ENCODE peak calls at places on chromosome 10, in eight cellular contexts. C, F, J, E, T, L, Z and H are unnamed samples.

GRCh38 chr10:43252785-43253341 is 14.0 kb downstream of the RASGEF1A start:
- DNase-seq in C (no peak), F (no peak), J (no peak), E (no peak), T (no peak), L (no peak), Z (no peak), H (peak)

GRCh38 chr10:117768333-117769045 is 225.9 kb downstream of the EMX2 start:
- DNase-seq in C (no peak), F (no peak), J (no peak), E (no peak), T (no peak), L (no peak), Z (no peak), H (no peak)

GRCh38 chr10:44962870-44963738 is 3.5 kb downstream of the RASSF4 start:
- DNase-seq in C (no peak), F (peak), J (no peak), E (no peak), T (peak), L (no peak), Z (no peak), H (no peak)

GRCh38 chr10:35041502-35041879 is 48.6 kb downstream of the CUL2 start:
- DNase-seq in C (no peak), F (no peak), J (no peak), E (no peak), T (no peak), L (no peak), Z (peak), H (no peak)

GRCh38 chr10:96334888-96335526 is 23.8 kb downstream of the OPALIN start:
- DNase-seq in C (peak), F (peak), J (peak), E (peak), T (peak), L (peak), Z (no peak), H (peak)

GRCh38 chr10:33982995-33983394 is 648.5 kb upstream of the NRP1 start:
- DNase-seq in C (peak), F (no peak), J (no peak), E (no peak), T (no peak), L (no peak), Z (no peak), H (no peak)

GRCh38 chr10:78470267-78471103 is 436.8 kb downstream of the RPS24 start:
- DNase-seq in C (no peak), F (no peak), J (no peak), E (no peak), T (no peak), L (no peak), Z (no peak), H (no peak)

GRCh38 chr10:44974628-44975431 is 3.8 kb downstream of the DEPP1 start:
- DNase-seq in C (peak), F (peak), J (peak), E (peak), T (peak), L (peak), Z (peak), H (peak)

GRCh38 chr10:118832242-118832651 is 77.5 kb upstream of the CACUL1 start:
- DNase-seq in C (no peak), F (no peak), J (no peak), E (no peak), T (peak), L (no peak), Z (peak), H (peak)

GRCh38 chr10:117216611-117217195 is 19.4 kb downstream of the KCNK18 start:
- DNase-seq in C (peak), F (peak), J (peak), E (peak), T (peak), L (peak), Z (peak), H (peak)

GRCh38 chr10:78813526-78814429 is 255.0 kb upstream of the ZMIZ1 start:
- DNase-seq in C (no peak), F (no peak), J (no peak), E (no peak), T (no peak), L (no peak), Z (no peak), H (no peak)

GRCh38 chr10:127024655-127025054 is 119.4 kb downstream of the DOCK1 start:
- DNase-seq in C (no peak), F (no peak), J (no peak), E (no peak), T (no peak), L (no peak), Z (no peak), H (no peak)

GRCh38 chr10:44982496-44982895 is 3.9 kb upstream of the DEPP1 start:
- DNase-seq in C (no peak), F (no peak), J (no peak), E (no peak), T (no peak), L (no peak), Z (peak), H (no peak)

GRCh38 chr10:126175586-126176258 is 212.6 kb downstream of the ADAM12 start:
- DNase-seq in C (no peak), F (no peak), J (no peak), E (no peak), T (no peak), L (no peak), Z (no peak), H (no peak)

GRCh38 chr10:22442063-22442462 is 96.8 kb downstream of the SPAG6 start:
- DNase-seq in C (no peak), F (no peak), J (no peak), E (no peak), T (no peak), L (no peak), Z (no peak), H (peak)

GRCh38 chr10:21315321-21316220 is 209.9 kb downstream of the SKIDA1 start:
- DNase-seq in C (peak), F (peak), J (peak), E (peak), T (peak), L (peak), Z (peak), H (peak)

GRCh38 chr10:84308481-84309304 is 19.7 kb upstream of the CCSER2 start:
- DNase-seq in C (no peak), F (no peak), J (peak), E (no peak), T (peak), L (no peak), Z (peak), H (peak)

GRCh38 chr10:22681783-22682183 is 32.6 kb downstream of the PIP4K2A start:
- DNase-seq in C (peak), F (no peak), J (peak), E (no peak), T (no peak), L (no peak), Z (no peak), H (no peak)

GRCh38 chr10:133438711-133439273 is 14.4 kb upstream of the SPRN start:
- DNase-seq in C (peak), F (no peak), J (no peak), E (no peak), T (no peak), L (no peak), Z (no peak), H (no peak)
- TF ChIP-seq CTCF in C (peak), F (peak), J (no peak), E (no peak), T (no peak), L (no peak), Z (no peak), H (peak)

GRCh38 chr10:24418532-24418931 is 209.6 kb downstream of the KIAA1217 start:
- DNase-seq in C (no peak), F (no peak), J (no peak), E (no peak), T (no peak), L (no peak), Z (no peak), H (no peak)
- TF ChIP-seq CTCF in C (no peak), F (peak), J (peak), E (no peak), T (no peak), L (no peak), Z (no peak), H (no peak)

GRCh38 chr10:94500063-94500462 is 45.5 kb upstream of the HELLS start:
- DNase-seq in C (peak), F (no peak), J (no peak), E (no peak), T (no peak), L (no peak), Z (no peak), H (peak)
- TF ChIP-seq CTCF in C (no peak), F (peak), J (peak), E (no peak), T (no peak), L (peak), Z (no peak), H (peak)

GRCh38 chr10:131088619-131089018 is 222.9 kb downstream of the TCERG1L start:
- DNase-seq in C (no peak), F (no peak), J (no peak), E (no peak), T (no peak), L (no peak), Z (no peak), H (no peak)
- TF ChIP-seq CTCF in C (no peak), F (no peak), J (no peak), E (no peak), T (no peak), L (no peak), Z (no peak), H (no peak)

GRCh38 chr10:26573674-26574073 is 123.8 kb upstream of the PDSS1 start:
- DNase-seq in C (no peak), F (no peak), J (no peak), E (no peak), T (no peak), L (no peak), Z (no peak), H (no peak)
- TF ChIP-seq CTCF in C (no peak), F (no peak), J (peak), E (no peak), T (no peak), L (no peak), Z (no peak), H (peak)

DNA sequence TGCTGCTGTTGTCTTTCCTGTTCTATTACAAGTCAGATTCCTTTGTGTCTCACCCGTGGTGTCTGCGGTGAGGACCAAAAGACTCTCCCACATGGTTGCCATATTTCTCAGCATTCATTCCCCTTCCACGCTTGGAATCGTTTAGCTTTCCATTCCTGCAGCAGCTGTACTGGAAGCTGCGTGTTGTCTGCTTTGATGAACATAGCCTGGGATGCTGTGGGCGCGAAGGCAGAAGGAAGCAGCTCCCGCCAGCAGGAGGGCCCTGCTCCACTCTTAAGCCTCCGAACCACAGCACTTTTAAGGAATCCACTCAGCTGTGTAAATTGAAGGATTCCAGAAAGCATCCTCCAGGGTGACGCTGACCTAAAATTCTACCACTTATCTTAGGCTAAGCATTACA is 303.6 kb upstream of the PITRM1 start:
- DNase-seq in C (no peak), F (no peak), J (no peak), E (no peak), T (no peak), L (no peak), Z (no peak), H (no peak)
- TF ChIP-seq CTCF in C (no peak), F (no peak), J (no peak), E (no peak), T (peak), L (no peak), Z (no peak), H (no peak)